ENCODE peak calls at places on chromosomes 2 and 18, in nine cellular contexts. G, K, T, N, U, V, L, D and F are unnamed samples.

GRCh38 chr2:195967336-195967735 is 101.3 kb downstream of the DNAH7 start:
- DNase-seq in G (no peak), K (no peak), T (no peak), N (no peak), U (no peak), V (no peak), L (no peak), D (no peak), F (no peak)

GRCh38 chr18:50013363-50014138 is 181.4 kb downstream of the MYO5B start:
- DNase-seq in G (no peak), K (no peak), T (no peak), N (no peak), U (no peak), V (no peak), L (no peak), D (no peak), F (peak)

GRCh38 chr18:35694803-35695202 is 113.3 kb downstream of the GALNT1 start:
- DNase-seq in G (no peak), K (no peak), T (no peak), N (no peak), U (no peak), V (no peak), L (no peak), D (no peak), F (no peak)

GRCh38 chr2:135124924-135125886 is 73.1 kb downstream of the RAB3GAP1 start:
- DNase-seq in G (no peak), K (no peak), T (no peak), N (no peak), U (peak), V (no peak), L (no peak), D (no peak), F (no peak)

GRCh38 chr2:42216712-42217111 is 47.6 kb downstream of the EML4 start:
- DNase-seq in G (no peak), K (no peak), T (no peak), N (no peak), U (peak), V (no peak), L (peak), D (no peak), F (peak)

GRCh38 chr18:76644580-76644979 is 149.5 kb upstream of the ZNF516 start:
- DNase-seq in G (no peak), K (no peak), T (no peak), N (no peak), U (no peak), V (no peak), L (no peak), D (no peak), F (no peak)

GRCh38 chr2:240983361-240983995 is 14.9 kb upstream of the SNED1 start:
- DNase-seq in G (peak), K (peak), T (no peak), N (no peak), U (no peak), V (peak), L (peak), D (peak), F (no peak)

GRCh38 chr2:1641498-1641897 is 102.8 kb downstream of the PXDN start:
- DNase-seq in G (no peak), K (no peak), T (no peak), N (no peak), U (no peak), V (no peak), L (no peak), D (no peak), F (no peak)

GRCh38 chr2:105802587-105802986 is 57.9 kb downstream of the NCK2 start:
- DNase-seq in G (no peak), K (no peak), T (no peak), N (no peak), U (no peak), V (no peak), L (peak), D (peak), F (no peak)

GRCh38 chr2:65630643-65631042 is 198.2 kb upstream of the SPRED2 start:
- DNase-seq in G (no peak), K (no peak), T (no peak), N (no peak), U (peak), V (no peak), L (peak), D (no peak), F (peak)

GRCh38 chr2:239930871-239931771 is 94.0 kb downstream of the NDUFA10 start:
- DNase-seq in G (no peak), K (peak), T (peak), N (no peak), U (no peak), V (no peak), L (no peak), D (no peak), F (no peak)

GRCh38 chr2:187008111-187008510 is 159.1 kb upstream of the ZSWIM2 start:
- DNase-seq in G (no peak), K (no peak), T (no peak), N (peak), U (no peak), V (no peak), L (no peak), D (no peak), F (no peak)

GRCh38 chr18:56678836-56679565 is 27.8 kb downstream of the WDR7 start:
- DNase-seq in G (no peak), K (no peak), T (no peak), N (no peak), U (no peak), V (no peak), L (no peak), D (no peak), F (no peak)

GRCh38 chr18:32661486-32662299 is 111.1 kb downstream of the KLHL14 start:
- DNase-seq in G (no peak), K (no peak), T (no peak), N (peak), U (peak), V (no peak), L (no peak), D (no peak), F (no peak)

GRCh38 chr2:134142903-134143302 is 111.0 kb upstream of the MGAT5 start:
- DNase-seq in G (no peak), K (no peak), T (no peak), N (peak), U (peak), V (peak), L (no peak), D (no peak), F (peak)

GRCh38 chr2:66069937-66070716 is 364.8 kb upstream of the MEIS1 start:
- DNase-seq in G (no peak), K (no peak), T (no peak), N (no peak), U (no peak), V (no peak), L (no peak), D (no peak), F (no peak)

GRCh38 chr18:58336605-58337004 is 292.3 kb downstream of the ALPK2 start:
- DNase-seq in G (no peak), K (no peak), T (no peak), N (peak), U (no peak), V (no peak), L (no peak), D (no peak), F (peak)

GRCh38 chr2:146927080-146927714 is 917.6 kb upstream of the ACVR2A start:
- DNase-seq in G (peak), K (peak), T (peak), N (peak), U (peak), V (peak), L (peak), D (no peak), F (no peak)
- TF ChIP-seq CTCF in G (peak), K (peak), T (peak), N (peak), U (peak), V (peak), L (no peak), D (peak), F (no peak)

DNA sequence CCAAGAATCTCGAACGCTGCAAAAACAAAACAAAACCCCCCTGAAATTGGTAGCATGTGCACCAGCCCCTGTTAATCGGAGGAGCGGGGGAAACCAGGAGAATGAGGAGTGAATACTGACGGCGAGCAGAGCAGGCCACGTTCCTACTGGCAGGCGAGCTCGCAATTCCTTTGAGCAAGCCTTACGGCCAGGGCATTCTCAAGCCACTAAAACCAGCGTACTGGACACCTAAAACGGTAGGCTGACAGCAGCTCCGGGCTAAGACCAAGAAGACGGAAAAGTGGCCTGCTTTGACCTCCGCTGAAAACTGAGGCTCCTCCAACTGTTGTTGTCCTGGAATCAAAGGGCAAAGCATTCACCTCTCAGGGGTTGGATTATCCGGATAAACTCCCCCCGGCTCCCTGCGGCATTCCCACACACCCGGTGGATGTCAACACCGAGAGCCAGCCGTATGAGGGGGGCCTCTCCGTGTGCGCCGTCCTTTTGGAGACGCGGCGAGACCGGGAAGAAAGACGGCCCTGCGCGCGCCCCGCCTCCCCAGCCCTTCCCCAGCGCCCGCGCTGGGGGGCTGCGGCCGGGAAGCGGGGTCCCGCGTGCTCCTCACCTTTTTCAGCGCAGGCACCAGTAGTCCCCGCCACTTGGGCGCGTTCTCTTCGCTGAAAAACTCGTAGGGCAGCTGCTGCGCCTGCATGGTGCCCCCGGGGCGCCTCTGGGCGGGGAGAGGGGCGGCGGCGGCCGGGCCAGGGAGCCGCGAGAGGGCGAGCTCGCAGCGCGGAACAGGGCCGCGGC is 925 bp downstream of the SOS1 start:
- DNase-seq in G (peak), K (peak), T (peak), N (no peak), U (peak), V (peak), L (peak), D (peak), F (peak)
- TF ChIP-seq CTCF in G (no peak), K (no peak), T (peak), N (peak), U (peak), V (peak), L (no peak), D (peak), F (peak)

GRCh38 chr2:28327596-28327962 is 65.1 kb upstream of the FOSL2 start:
- DNase-seq in G (no peak), K (no peak), T (no peak), N (no peak), U (no peak), V (no peak), L (no peak), D (no peak), F (no peak)

GRCh38 chr2:28326873-28327495 is 65.7 kb upstream of the FOSL2 start:
- DNase-seq in G (no peak), K (no peak), T (peak), N (no peak), U (no peak), V (no peak), L (no peak), D (no peak), F (no peak)

GRCh38 chr2:28326469-28326805 is 66.2 kb upstream of the FOSL2 start:
- DNase-seq in G (no peak), K (no peak), T (no peak), N (no peak), U (no peak), V (no peak), L (no peak), D (no peak), F (no peak)

GRCh38 chr2:28329184-28329583 is 63.5 kb upstream of the FOSL2 start:
- DNase-seq in G (no peak), K (no peak), T (peak), N (no peak), U (no peak), V (no peak), L (no peak), D (no peak), F (no peak)

DNA sequence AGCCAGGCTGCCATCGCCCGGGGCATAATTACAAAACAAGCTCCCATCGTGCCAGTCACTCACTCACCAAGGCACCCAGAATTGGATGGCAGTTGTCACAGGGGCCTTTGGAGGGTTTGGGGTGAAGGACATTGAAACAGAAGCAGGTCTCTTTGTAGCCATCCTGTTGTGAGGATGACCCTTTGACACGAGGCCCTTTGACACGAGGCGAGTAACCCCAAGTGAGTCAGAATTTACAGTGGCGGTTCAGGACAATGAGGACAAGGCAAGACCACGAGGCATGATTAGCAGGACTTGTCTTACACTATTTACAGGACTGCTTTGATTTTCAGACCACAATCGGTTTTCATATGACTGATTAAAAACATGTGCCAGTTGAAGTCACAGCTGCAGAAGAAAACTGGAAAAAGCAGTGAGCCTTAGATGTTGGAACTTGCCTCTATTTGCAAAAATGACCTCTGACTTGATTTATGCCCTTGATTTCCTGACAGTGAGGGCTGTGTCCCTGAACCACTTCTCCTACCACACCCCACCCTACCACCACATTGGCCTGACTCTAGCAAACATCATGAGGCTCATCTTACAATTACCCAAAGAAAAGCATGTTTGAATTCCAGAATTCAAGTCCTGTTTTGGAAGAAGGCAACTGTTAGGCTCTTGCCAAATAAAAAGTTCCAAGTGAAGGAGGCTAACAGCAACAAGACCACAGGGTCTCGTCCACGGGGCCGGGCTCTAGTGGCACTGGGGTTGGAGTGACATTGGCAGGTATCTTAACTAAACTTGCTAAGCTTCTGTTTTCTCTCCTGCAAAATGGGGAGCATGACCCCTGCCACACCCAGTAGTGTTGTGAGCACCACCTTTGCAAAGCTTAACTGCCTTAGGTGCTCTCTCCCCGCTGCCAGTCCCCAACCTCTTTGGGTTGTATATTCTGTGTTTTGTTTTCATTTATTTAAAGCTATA is 64.4 kb upstream of the FOSL2 start:
- DNase-seq in G (no peak), K (no peak), T (peak), N (no peak), U (no peak), V (no peak), L (no peak), D (no peak), F (peak)
- TF ChIP-seq CTCF in G (no peak), K (no peak), T (no peak), N (no peak), U (no peak), V (no peak), L (no peak), D (no peak), F (no peak)

GRCh38 chr2:164734196-164734595 is 107.4 kb downstream of the COBLL1 start:
- DNase-seq in G (no peak), K (no peak), T (no peak), N (no peak), U (no peak), V (peak), L (no peak), D (no peak), F (no peak)

GRCh38 chr2:164739966-164740365 is 101.7 kb downstream of the COBLL1 start:
- DNase-seq in G (no peak), K (no peak), T (no peak), N (no peak), U (peak), V (no peak), L (no peak), D (no peak), F (peak)

GRCh38 chr2:164735309-164735919 is 106.2 kb downstream of the COBLL1 start:
- DNase-seq in G (no peak), K (no peak), T (no peak), N (no peak), U (no peak), V (no peak), L (no peak), D (no peak), F (no peak)

GRCh38 chr2:164742738-164743317 is 98.8 kb downstream of the COBLL1 start:
- DNase-seq in G (no peak), K (no peak), T (no peak), N (no peak), U (no peak), V (no peak), L (no peak), D (no peak), F (no peak)

DNA sequence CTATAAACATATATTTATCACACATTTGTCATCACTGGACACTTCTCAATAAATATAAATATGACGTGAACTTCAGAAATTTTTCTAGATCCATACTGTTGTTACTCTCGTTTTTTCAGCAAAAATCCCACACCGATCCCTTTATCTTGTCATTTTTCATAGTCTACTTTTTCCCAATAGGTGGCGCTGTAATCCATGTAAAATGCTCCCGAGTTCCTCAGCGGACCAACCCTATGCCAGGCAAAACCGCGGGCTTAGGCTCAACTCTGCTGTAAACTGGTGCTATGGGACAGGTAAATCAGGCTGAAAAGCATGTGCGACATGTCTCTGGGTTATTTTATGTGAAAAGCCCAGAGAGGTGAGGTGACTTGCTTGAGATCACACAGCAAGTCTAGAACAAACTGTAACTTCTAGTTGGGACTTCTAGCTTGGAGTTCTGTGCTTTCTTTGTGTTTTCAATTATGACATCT is 104.0 kb downstream of the COBLL1 start:
- DNase-seq in G (peak), K (peak), T (peak), N (peak), U (peak), V (peak), L (peak), D (peak), F (peak)
- TF ChIP-seq CTCF in G (peak), K (peak), T (peak), N (peak), U (peak), V (peak), L (peak), D (peak), F (peak)